ENCODE peak calls at places on chromosome 22, in six cellular contexts. E, N, I, J, W and F are unnamed samples.

GRCh38 chr22:26777402-26777801 is 120.0 kb downstream of the MIAT start:
- DNase-seq in N (no peak), I (peak), J (no peak), E (no peak), W (peak), F (no peak)

GRCh38 chr22:36914383-36914752 is 940 bp downstream of the CSF2RB start:
- DNase-seq in W (no peak), I (no peak), J (no peak), E (no peak), N (no peak), F (no peak)

GRCh38 chr22:49333206-49333605 is 494.5 kb downstream of the BRD1 start:
- DNase-seq in N (no peak), I (no peak), E (no peak), J (no peak), W (no peak), F (no peak)

GRCh38 chr22:20186183-20186870 is 35.5 kb upstream of the CCDC188 start:
- DNase-seq in I (peak), E (peak), W (peak), J (no peak), N (no peak), F (peak)

GRCh38 chr22:20038574-20038973 is 17.7 kb downstream of the TANGO2 start:
- DNase-seq in N (no peak), E (no peak), I (no peak), W (no peak), J (no peak), F (no peak)

GRCh38 chr22:25081409-25081824 is 118.2 kb upstream of the CRYBB3 start:
- DNase-seq in J (no peak), W (no peak), I (peak), N (no peak), E (peak), F (peak)

GRCh38 chr22:38230108-38230825 is 28.5 kb downstream of the MAFF start:
- DNase-seq in E (peak), J (no peak), N (peak), I (peak), W (peak), F (no peak)

GRCh38 chr22:31956360-31956759 is 12.0 kb downstream of the YWHAH start:
- DNase-seq in I (no peak), E (no peak), N (no peak), W (no peak), J (no peak), F (no peak)

GRCh38 chr22:38069372-38070249 is 12.4 kb downstream of the PICK1 start:
- DNase-seq in W (no peak), N (peak), J (peak), E (no peak), I (peak), F (peak)

GRCh38 chr22:31944700-31945477 is 554 bp downstream of the YWHAH start:
- DNase-seq in E (peak), W (no peak), J (no peak), N (peak), I (peak), F (peak)

GRCh38 chr22:30490399-30490798 is 15.1 kb downstream of the SEC14L4 start:
- DNase-seq in E (no peak), W (peak), I (peak), N (no peak), J (no peak), F (peak)
- TF ChIP-seq CTCF in E (no peak), W (peak), I (no peak), N (peak), J (peak), F (no peak)

GRCh38 chr22:45548991-45549736 is 46.5 kb downstream of the FBLN1 start:
- DNase-seq in N (peak), J (peak), W (no peak), E (no peak), I (peak), F (no peak)
- TF ChIP-seq CTCF in N (peak), J (peak), W (peak), E (no peak), I (peak), F (no peak)

GRCh38 chr22:42635531-42635930 is 4.9 kb downstream of the ATP5MGL start:
- DNase-seq in N (no peak), W (no peak), J (no peak), E (no peak), I (no peak), F (no peak)

GRCh38 chr22:42630211-42630610 is 10.2 kb downstream of the ATP5MGL start:
- DNase-seq in J (no peak), I (no peak), E (no peak), W (no peak), N (no peak), F (no peak)

GRCh38 chr22:42630901-42631602 is 9.3 kb downstream of the ATP5MGL start:
- DNase-seq in I (no peak), N (no peak), E (no peak), W (no peak), J (no peak), F (no peak)

GRCh38 chr22:42633013-42633412 is 7.4 kb downstream of the ATP5MGL start:
- DNase-seq in W (no peak), E (no peak), N (no peak), J (no peak), I (no peak), F (no peak)

GRCh38 chr22:42632096-42632495 is 8.3 kb downstream of the ATP5MGL start:
- DNase-seq in J (no peak), E (no peak), I (peak), W (peak), N (no peak), F (no peak)
- TF ChIP-seq CTCF in J (peak), E (no peak), I (peak), W (peak), N (peak), F (peak)

GRCh38 chr22:17268501-17269223 is 49.4 kb upstream of the ADA2 start:
- DNase-seq in J (no peak), N (no peak), I (peak), W (peak), E (no peak), F (no peak)
- TF ChIP-seq CTCF in J (no peak), N (peak), I (peak), W (peak), E (no peak), F (peak)

GRCh38 chr22:45208993-45209838 is 31.5 kb downstream of the KIAA0930 start:
- DNase-seq in W (peak), J (peak), I (peak), E (peak), N (no peak), F (peak)
- TF ChIP-seq CTCF in W (peak), J (peak), I (peak), E (peak), N (peak), F (peak)

GRCh38 chr22:27919943-27920755 is 1.1 kb upstream of the PITPNB start:
- DNase-seq in I (peak), N (peak), W (peak), E (peak), J (no peak), F (peak)
- TF ChIP-seq CTCF in I (no peak), N (peak), W (peak), E (no peak), J (peak), F (no peak)